ENCODE peak calls at places on chromosomes 4 and X, in nine cellular contexts. One of them, this sample, is unnamed. For H3K9me3, the result is how much of the 10 kb centered on the place peaks cover.

GRCh38 chr4:108398326-108398725 is 222.1 kb upstream of the RPL34 start:
- DNase-seq in neural progenitor cell: peak
- DNase-seq in cardiac muscle cell: no peak
- DNase-seq in uterus: no peak
- DNase-seq in left lung: no peak
- DNase-seq in transverse colon: no peak
- DNase-seq in heart left ventricle: no peak
- DNase-seq in AG04450: no peak
- DNase-seq in body of pancreas: no peak
- DNase-seq in this sample: no peak

GRCh38 chr4:105637409-105638258 is 70.9 kb downstream of the INTS12 start:
- DNase-seq in AG04450: no peak
- DNase-seq in left lung: peak
- DNase-seq in uterus: peak
- DNase-seq in neural progenitor cell: peak
- DNase-seq in transverse colon: peak
- DNase-seq in body of pancreas: peak
- DNase-seq in cardiac muscle cell: peak
- DNase-seq in heart left ventricle: peak
- DNase-seq in this sample: peak

GRCh38 chrX:137926090-137926489 is 360.2 kb downstream of the ZIC3 start:
- DNase-seq in transverse colon: no peak
- DNase-seq in cardiac muscle cell: no peak
- DNase-seq in body of pancreas: no peak
- DNase-seq in uterus: no peak
- DNase-seq in heart left ventricle: no peak
- DNase-seq in left lung: no peak
- DNase-seq in AG04450: no peak
- DNase-seq in neural progenitor cell: peak
- DNase-seq in this sample: no peak

GRCh38 chr4:985123-985830 is 1.6 kb upstream of the IDUA start:
- DNase-seq in uterus: no peak
- DNase-seq in left lung: peak
- DNase-seq in heart left ventricle: peak
- DNase-seq in cardiac muscle cell: peak
- DNase-seq in transverse colon: peak
- DNase-seq in AG04450: no peak
- DNase-seq in neural progenitor cell: peak
- DNase-seq in body of pancreas: peak
- DNase-seq in this sample: peak

GRCh38 chr4:94947681-94948108 is 189.9 kb downstream of the BMPR1B start:
- DNase-seq in heart left ventricle: no peak
- DNase-seq in body of pancreas: no peak
- DNase-seq in neural progenitor cell: peak
- DNase-seq in AG04450: no peak
- DNase-seq in left lung: no peak
- DNase-seq in cardiac muscle cell: no peak
- DNase-seq in uterus: no peak
- DNase-seq in transverse colon: no peak
- DNase-seq in this sample: no peak

GRCh38 chr4:156971168-156971601 is 414 bp downstream of the PDGFC start:
- DNase-seq in transverse colon: peak
- DNase-seq in AG04450: no peak
- DNase-seq in body of pancreas: peak
- DNase-seq in cardiac muscle cell: no peak
- DNase-seq in uterus: peak
- DNase-seq in left lung: peak
- DNase-seq in heart left ventricle: no peak
- DNase-seq in neural progenitor cell: peak
- DNase-seq in this sample: peak

GRCh38 chr4:1315306-1315705 is 25.6 kb downstream of the MAEA start:
- DNase-seq in AG04450: no peak
- DNase-seq in left lung: no peak
- DNase-seq in body of pancreas: no peak
- DNase-seq in heart left ventricle: peak
- DNase-seq in neural progenitor cell: no peak
- DNase-seq in uterus: no peak
- DNase-seq in transverse colon: no peak
- DNase-seq in cardiac muscle cell: no peak
- DNase-seq in this sample: no peak

GRCh38 chr4:157664726-157665125 is 444.2 kb downstream of the GRIA2 start:
- DNase-seq in heart left ventricle: no peak
- DNase-seq in AG04450: no peak
- DNase-seq in neural progenitor cell: no peak
- DNase-seq in uterus: no peak
- DNase-seq in left lung: no peak
- DNase-seq in transverse colon: no peak
- DNase-seq in cardiac muscle cell: peak
- DNase-seq in body of pancreas: no peak
- DNase-seq in this sample: no peak

GRCh38 chrX:110684653-110685052 is 111.0 kb downstream of the CHRDL1 start:
- DNase-seq in AG04450: no peak
- DNase-seq in heart left ventricle: no peak
- DNase-seq in cardiac muscle cell: no peak
- DNase-seq in left lung: no peak
- DNase-seq in neural progenitor cell: no peak
- DNase-seq in body of pancreas: no peak
- DNase-seq in transverse colon: no peak
- DNase-seq in uterus: no peak
- DNase-seq in this sample: no peak

GRCh38 chrX:10393899-10394298 is 226.5 kb downstream of the MID1 start:
- DNase-seq in cardiac muscle cell: peak
- DNase-seq in left lung: no peak
- DNase-seq in transverse colon: no peak
- DNase-seq in AG04450: no peak
- DNase-seq in body of pancreas: no peak
- DNase-seq in uterus: no peak
- DNase-seq in heart left ventricle: no peak
- DNase-seq in neural progenitor cell: no peak
- DNase-seq in this sample: no peak

GRCh38 chr4:3236326-3236878 is 12.6 kb upstream of the MSANTD1 start:
- DNase-seq in left lung: no peak
- DNase-seq in uterus: no peak
- DNase-seq in cardiac muscle cell: no peak
- DNase-seq in neural progenitor cell: no peak
- DNase-seq in transverse colon: no peak
- DNase-seq in body of pancreas: no peak
- DNase-seq in heart left ventricle: peak
- DNase-seq in AG04450: no peak
- DNase-seq in this sample: no peak

GRCh38 chr4:36322921-36323354 is 41.5 kb downstream of the DTHD1 start:
- DNase-seq in uterus: no peak
- DNase-seq in cardiac muscle cell: no peak
- DNase-seq in heart left ventricle: no peak
- DNase-seq in body of pancreas: peak
- DNase-seq in left lung: no peak
- DNase-seq in AG04450: no peak
- DNase-seq in neural progenitor cell: no peak
- DNase-seq in transverse colon: no peak
- DNase-seq in this sample: no peak

GRCh38 chr4:133324491-133324890 is 175.4 kb downstream of the PCDH10 start:
- DNase-seq in left lung: no peak
- DNase-seq in heart left ventricle: no peak
- DNase-seq in body of pancreas: no peak
- DNase-seq in cardiac muscle cell: no peak
- DNase-seq in uterus: no peak
- DNase-seq in neural progenitor cell: no peak
- DNase-seq in transverse colon: no peak
- DNase-seq in AG04450: no peak
- DNase-seq in this sample: no peak

GRCh38 chr4:172042714-172043114 is 229.5 kb downstream of the GALNTL6 start:
- DNase-seq in heart left ventricle: no peak
- DNase-seq in neural progenitor cell: no peak
- DNase-seq in transverse colon: no peak
- DNase-seq in uterus: no peak
- DNase-seq in AG04450: no peak
- DNase-seq in body of pancreas: peak
- DNase-seq in cardiac muscle cell: no peak
- DNase-seq in left lung: no peak
- DNase-seq in this sample: no peak

GRCh38 chr4:174284181-174284886 is 623 bp downstream of the CEP44 start:
- DNase-seq in heart left ventricle: no peak
- DNase-seq in transverse colon: peak
- DNase-seq in AG04450: peak
- DNase-seq in cardiac muscle cell: peak
- DNase-seq in body of pancreas: no peak
- DNase-seq in neural progenitor cell: peak
- DNase-seq in uterus: no peak
- DNase-seq in left lung: no peak
- DNase-seq in this sample: no peak

GRCh38 chrX:39813631-39814246 is 284.0 kb downstream of the BCOR start:
- DNase-seq in neural progenitor cell: no peak
- DNase-seq in heart left ventricle: peak
- DNase-seq in transverse colon: peak
- DNase-seq in AG04450: no peak
- DNase-seq in cardiac muscle cell: peak
- DNase-seq in body of pancreas: peak
- DNase-seq in left lung: no peak
- DNase-seq in uterus: peak
- DNase-seq in this sample: peak

GRCh38 chr4:101853691-101854090 is 63.2 kb downstream of the BANK1 start:
- DNase-seq in left lung: no peak
- DNase-seq in AG04450: no peak
- DNase-seq in uterus: no peak
- DNase-seq in neural progenitor cell: no peak
- DNase-seq in transverse colon: no peak
- DNase-seq in heart left ventricle: no peak
- DNase-seq in cardiac muscle cell: no peak
- DNase-seq in body of pancreas: no peak
- DNase-seq in this sample: no peak

GRCh38 chr4:184968784-184969201 is 49.5 kb upstream of the HELT start:
- DNase-seq in transverse colon: peak
- DNase-seq in cardiac muscle cell: no peak
- DNase-seq in AG04450: no peak
- DNase-seq in body of pancreas: peak
- DNase-seq in heart left ventricle: peak
- DNase-seq in uterus: no peak
- DNase-seq in neural progenitor cell: no peak
- DNase-seq in left lung: peak
- DNase-seq in this sample: peak

GRCh38 chrX:13377537-13377936 is 57.7 kb upstream of the ATXN3L start:
- DNase-seq in transverse colon: no peak
- DNase-seq in cardiac muscle cell: peak
- DNase-seq in body of pancreas: peak
- DNase-seq in left lung: no peak
- DNase-seq in AG04450: peak
- DNase-seq in neural progenitor cell: no peak
- DNase-seq in uterus: peak
- DNase-seq in heart left ventricle: no peak
- DNase-seq in this sample: peak

GRCh38 chrX:9627827-9628406 is 137.7 kb downstream of the GPR143 start:
- DNase-seq in heart left ventricle: no peak
- DNase-seq in cardiac muscle cell: peak
- DNase-seq in neural progenitor cell: no peak
- DNase-seq in left lung: no peak
- DNase-seq in uterus: no peak
- DNase-seq in transverse colon: no peak
- DNase-seq in body of pancreas: no peak
- DNase-seq in AG04450: no peak
- DNase-seq in this sample: no peak

GRCh38 chr4:87017580-87018061 is 82.8 kb downstream of the AFF1 start:
- DNase-seq in transverse colon: no peak
- DNase-seq in body of pancreas: no peak
- DNase-seq in left lung: no peak
- DNase-seq in AG04450: no peak
- DNase-seq in neural progenitor cell: no peak
- DNase-seq in heart left ventricle: no peak
- DNase-seq in cardiac muscle cell: peak
- DNase-seq in uterus: no peak
- DNase-seq in this sample: no peak
- H3K4me3 ChIP-seq in transverse colon: no peak
- H3K4me3 ChIP-seq in body of pancreas: no peak
- H3K4me3 ChIP-seq in left lung: no peak
- H3K4me3 ChIP-seq in AG04450: no peak
- H3K4me3 ChIP-seq in neural progenitor cell: no peak
- H3K4me3 ChIP-seq in heart left ventricle: no peak
- H3K4me3 ChIP-seq in cardiac muscle cell: no peak
- H3K4me3 ChIP-seq in uterus: no peak
- H3K4me3 ChIP-seq in this sample: no peak

GRCh38 chrX:77597090-77597489 is 149.9 kb downstream of the FGF16 start:
- DNase-seq in uterus: no peak
- DNase-seq in neural progenitor cell: no peak
- DNase-seq in body of pancreas: no peak
- DNase-seq in left lung: no peak
- DNase-seq in heart left ventricle: no peak
- DNase-seq in cardiac muscle cell: peak
- DNase-seq in AG04450: peak
- DNase-seq in transverse colon: no peak
- DNase-seq in this sample: no peak
- TF ChIP-seq CTCF in uterus: peak
- TF ChIP-seq CTCF in neural progenitor cell: peak
- TF ChIP-seq CTCF in body of pancreas: no peak
- TF ChIP-seq CTCF in left lung: no peak
- TF ChIP-seq CTCF in heart left ventricle: peak
- TF ChIP-seq CTCF in cardiac muscle cell: peak
- TF ChIP-seq CTCF in AG04450: peak
- TF ChIP-seq CTCF in transverse colon: no peak
- TF ChIP-seq CTCF in this sample: no peak

DNA sequence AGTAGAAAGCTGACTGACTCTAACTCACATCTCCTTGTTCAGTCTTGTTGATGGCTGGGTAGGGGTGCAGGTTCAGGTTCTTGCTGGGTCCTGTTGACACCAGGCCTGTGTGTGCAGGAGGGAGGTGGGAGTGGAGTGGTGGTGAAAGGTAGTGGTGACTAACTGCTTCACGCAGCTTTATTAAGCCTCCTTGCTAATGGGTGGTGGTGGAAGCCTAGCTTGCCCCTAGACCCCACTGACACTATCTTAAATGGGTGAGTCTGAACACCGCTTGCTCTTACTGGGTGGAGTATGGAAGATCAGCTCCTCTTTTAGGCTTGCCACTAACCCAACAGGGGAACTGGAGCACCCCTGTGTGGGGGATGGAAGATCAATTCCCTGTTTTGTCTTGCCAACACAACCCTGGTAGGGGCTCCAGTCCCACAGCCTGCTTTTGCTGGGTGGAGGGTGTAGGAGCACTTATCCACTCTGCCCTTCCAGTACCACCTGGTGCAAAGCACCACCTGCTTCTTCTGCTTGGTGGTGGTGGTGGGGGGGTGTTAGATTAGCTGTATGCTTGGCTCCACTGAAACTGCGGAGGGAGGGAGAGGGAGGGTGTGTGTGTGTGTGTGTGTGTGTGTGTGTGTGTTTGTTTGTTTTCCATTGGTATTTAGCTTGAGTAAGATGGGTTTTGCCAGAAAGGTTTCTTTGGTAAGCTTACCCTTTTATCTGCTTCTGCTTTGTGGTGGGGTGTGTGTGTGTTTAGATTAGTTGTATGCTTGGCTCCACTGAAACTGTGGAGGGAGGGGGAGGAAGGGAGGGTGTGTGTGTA is 25.6 kb downstream of the KDM6A start:
- DNase-seq in cardiac muscle cell: peak
- DNase-seq in left lung: no peak
- DNase-seq in uterus: no peak
- DNase-seq in AG04450: no peak
- DNase-seq in neural progenitor cell: no peak
- DNase-seq in body of pancreas: peak
- DNase-seq in heart left ventricle: no peak
- DNase-seq in transverse colon: no peak
- DNase-seq in this sample: no peak
- H3K9me3 ChIP-seq in cardiac muscle cell: under half
- H3K9me3 ChIP-seq in left lung: under half
- H3K9me3 ChIP-seq in uterus: under half
- H3K9me3 ChIP-seq in AG04450: under half
- H3K9me3 ChIP-seq in neural progenitor cell: under half
- H3K9me3 ChIP-seq in body of pancreas: under half
- H3K9me3 ChIP-seq in heart left ventricle: under half
- H3K9me3 ChIP-seq in transverse colon: under half
- H3K9me3 ChIP-seq in this sample: under half

GRCh38 chrX:11786862-11787261 is 28.8 kb downstream of the MSL3 start:
- DNase-seq in uterus: no peak
- DNase-seq in body of pancreas: no peak
- DNase-seq in neural progenitor cell: no peak
- DNase-seq in AG04450: no peak
- DNase-seq in left lung: no peak
- DNase-seq in transverse colon: no peak
- DNase-seq in cardiac muscle cell: peak
- DNase-seq in heart left ventricle: no peak
- DNase-seq in this sample: no peak
- H3K4me3 ChIP-seq in uterus: no peak
- H3K4me3 ChIP-seq in body of pancreas: no peak
- H3K4me3 ChIP-seq in neural progenitor cell: no peak
- H3K4me3 ChIP-seq in AG04450: no peak
- H3K4me3 ChIP-seq in left lung: no peak
- H3K4me3 ChIP-seq in transverse colon: no peak
- H3K4me3 ChIP-seq in cardiac muscle cell: no peak
- H3K4me3 ChIP-seq in heart left ventricle: no peak
- H3K4me3 ChIP-seq in this sample: no peak

This sample was measured in heart right ventricle.